ENCODE peak calls at places on chromosome 7, in four cellular contexts. W is uterus, P is H7, D is fibroblast of villous mesenchyme. M is an unnamed sample.

GRCh38 chr7:144468990-144469732 is 65.7 kb upstream of the NOBOX start:
- DNase-seq in D (peak; percentile 6), P (no peak), W (no peak), M (no peak)

GRCh38 chr7:88214456-88214855 is 5.4 kb downstream of the SRI start:
- DNase-seq in P (no peak), W (no peak), D (no peak), M (no peak)

GRCh38 chr7:107446988-107447387 is 22.9 kb upstream of the GPR22 start:
- DNase-seq in D (no peak), W (no peak), P (no peak), M (no peak)

GRCh38 chr7:131274986-131275385 is 52.7 kb upstream of the MKLN1 start:
- DNase-seq in W (no peak), D (no peak), P (no peak), M (no peak)

GRCh38 chr7:19290066-19290465 is 144.8 kb upstream of the FERD3L start:
- DNase-seq in W (no peak), P (no peak), D (no peak), M (no peak)

GRCh38 chr7:134085315-134085714 is 41.8 kb upstream of the LRGUK start:
- DNase-seq in W (no peak), P (no peak), D (no peak), M (no peak)

GRCh38 chr7:30634193-30634626 is 39.5 kb downstream of the GARS1 start:
- DNase-seq in D (peak; percentile 48), W (no peak), P (no peak), M (no peak)

GRCh38 chr7:156096806-156097538 is 284.7 kb upstream of the SHH start:
- DNase-seq in P (no peak), W (no peak), D (no peak), M (no peak)

GRCh38 chr7:22896917-22897316 is 74.3 kb upstream of the TOMM7 start:
- DNase-seq in D (no peak), W (no peak), P (no peak), M (no peak)

GRCh38 chr7:150857276-150858055 is 5.1 kb downstream of the AOC1 start:
- DNase-seq in D (no peak), W (no peak), P (peak; percentile 33), M (peak; percentile 11)

GRCh38 chr7:47414342-47415288 is 167.3 kb downstream of the TNS3 start:
- DNase-seq in P (no peak), W (no peak), D (no peak), M (no peak)

GRCh38 chr7:82760092-82760491 is 316.5 kb upstream of the CACNA2D1 start:
- DNase-seq in D (no peak), P (peak; percentile 8), W (no peak), M (no peak)

GRCh38 chr7:2266911-2267310 is 24.9 kb downstream of the NUDT1 start:
- DNase-seq in P (no peak), D (peak; percentile 58), W (no peak), M (no peak)

GRCh38 chr7:75815381-75816046 is 1.9 kb upstream of the CCL24 start:
- DNase-seq in D (no peak), W (no peak), P (no peak), M (no peak)

GRCh38 chr7:51028128-51028830 is 245.6 kb upstream of the GRB10 start:
- DNase-seq in D (no peak), P (no peak), W (no peak), M (no peak)

GRCh38 chr7:39417642-39418041 is 148.6 kb upstream of the YAE1 start:
- DNase-seq in P (no peak), D (no peak), W (no peak), M (no peak)

GRCh38 chr7:143892527-143893300 is 9.3 kb downstream of the TCAF1 start:
- DNase-seq in P (peak; percentile 30), W (no peak), D (peak; percentile 59), M (no peak)

GRCh38 chr7:134565643-134566136 is 16.8 kb downstream of the AKR1B15 start:
- DNase-seq in D (peak; percentile 56), P (no peak), W (no peak), M (no peak)

GRCh38 chr7:105678811-105679495 is 97.7 kb upstream of the EFCAB10 start:
- DNase-seq in W (peak; percentile 73), P (peak; percentile 50), D (peak; percentile 71), M (peak; percentile 88)

GRCh38 chr7:101795461-101795860 is 22.0 kb upstream of the CUX1 start:
- DNase-seq in W (no peak), D (no peak), P (no peak), M (no peak)

GRCh38 chr7:32059289-32060045 is 10.7 kb downstream of the PDE1C start:
- DNase-seq in P (no peak), D (peak; percentile 73), W (no peak), M (no peak)

GRCh38 chr7:100720645-100721504 is 607 bp downstream of the EPO start:
- DNase-seq in D (no peak), P (peak; percentile 82), W (no peak), M (no peak)

GRCh38 chr7:33702511-33703054 is 202.8 kb upstream of the BMPER start:
- DNase-seq in P (no peak), W (no peak), D (no peak), M (no peak)

GRCh38 chr7:150415161-150416160 is 35.0 kb upstream of the GIMAP8 start:
- DNase-seq in W (no peak), D (no peak), P (peak; percentile 19), M (peak; percentile 9)

GRCh38 chr7:99193527-99194214 is 14.2 kb downstream of the KPNA7 start:
- DNase-seq in P (no peak), W (no peak), D (peak; percentile 65), M (no peak)

GRCh38 chr7:21507627-21508343 is 35.1 kb upstream of the DNAH11 start:
- DNase-seq in W (no peak), P (peak; percentile 33), D (peak; percentile 55), M (peak; percentile 67)

GRCh38 chr7:95718556-95719410 is 53.6 kb upstream of the DYNC1I1 start:
- DNase-seq in W (no peak), P (no peak), D (peak; percentile 28), M (no peak)

GRCh38 chr7:99733448-99733847 is 1.5 kb downstream of the CYP3A7 start:
- DNase-seq in W (no peak), P (peak; percentile 33), D (no peak), M (no peak)

GRCh38 chr7:101595246-101595645 is 33.9 kb downstream of the MYL10 start:
- DNase-seq in W (no peak), P (no peak), D (no peak), M (no peak)

GRCh38 chr7:141097430-141097829 is 23.6 kb downstream of the TMEM178B start:
- DNase-seq in W (no peak), D (peak; percentile 10), P (no peak), M (no peak)

GRCh38 chr7:107981466-107981865 is 21.5 kb downstream of the LAMB1 start:
- DNase-seq in D (no peak), P (no peak), W (no peak), M (no peak)

GRCh38 chr7:36129048-36129534 is 24.0 kb upstream of the EEPD1 start:
- DNase-seq in P (no peak), D (peak; percentile 80), W (no peak), M (peak; percentile 67)

GRCh38 chr7:36132025-36132424 is 21.0 kb upstream of the EEPD1 start:
- DNase-seq in P (no peak), D (no peak), W (no peak), M (no peak)

GRCh38 chr7:36131499-36131898 is 21.6 kb upstream of the EEPD1 start:
- DNase-seq in D (no peak), P (no peak), W (no peak), M (no peak)

GRCh38 chr7:36130236-36130945 is 22.7 kb upstream of the EEPD1 start:
- DNase-seq in P (no peak), D (no peak), W (no peak), M (no peak)

DNA sequence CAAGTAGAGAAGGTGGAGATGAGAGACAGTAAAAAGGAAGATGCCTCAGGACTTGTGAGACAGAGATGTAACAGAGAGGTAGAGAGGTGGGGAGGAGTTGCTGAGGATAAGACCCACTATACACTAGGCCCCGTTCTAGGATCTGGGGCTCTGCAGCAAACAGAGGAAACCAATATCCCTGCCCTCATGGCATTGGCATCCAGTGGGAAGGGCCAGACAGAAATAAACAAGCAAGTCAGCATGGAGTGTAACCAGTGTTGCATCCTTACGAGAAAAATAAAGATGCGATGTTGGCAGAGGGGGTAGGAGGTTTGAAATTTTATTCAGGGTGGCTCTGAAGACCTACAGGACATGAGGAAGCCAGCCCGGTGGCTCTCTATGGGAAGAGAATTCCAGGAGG is 22.0 kb upstream of the EEPD1 start:
- DNase-seq in W (no peak), P (no peak), D (no peak), M (no peak)
- H3K4me3 ChIP-seq in W (no peak overlapping the region), P (no peak overlapping the region), D (no peak overlapping the region), M (no peak overlapping the region)

GRCh38 chr7:129667551-129667950 is 56.0 kb downstream of the NRF1 start:
- DNase-seq in P (no peak), D (no peak), W (no peak), M (no peak)

GRCh38 chr7:129669901-129670300 is 58.4 kb downstream of the NRF1 start:
- DNase-seq in D (no peak), W (no peak), P (no peak), M (no peak)

GRCh38 chr7:129667116-129667515 is 55.6 kb downstream of the NRF1 start:
- DNase-seq in P (no peak), D (no peak), W (no peak), M (no peak)

GRCh38 chr7:129670636-129671035 is 59.1 kb downstream of the NRF1 start:
- DNase-seq in W (no peak), P (no peak), D (peak; percentile 13), M (no peak)

GRCh38 chr7:129671276-129671675 is 59.8 kb downstream of the NRF1 start:
- DNase-seq in W (no peak), P (no peak), D (no peak), M (no peak)
- H3K4me3 ChIP-seq in W (no peak overlapping the region), P (no peak overlapping the region), D (no peak overlapping the region), M (no peak overlapping the region)

DNA sequence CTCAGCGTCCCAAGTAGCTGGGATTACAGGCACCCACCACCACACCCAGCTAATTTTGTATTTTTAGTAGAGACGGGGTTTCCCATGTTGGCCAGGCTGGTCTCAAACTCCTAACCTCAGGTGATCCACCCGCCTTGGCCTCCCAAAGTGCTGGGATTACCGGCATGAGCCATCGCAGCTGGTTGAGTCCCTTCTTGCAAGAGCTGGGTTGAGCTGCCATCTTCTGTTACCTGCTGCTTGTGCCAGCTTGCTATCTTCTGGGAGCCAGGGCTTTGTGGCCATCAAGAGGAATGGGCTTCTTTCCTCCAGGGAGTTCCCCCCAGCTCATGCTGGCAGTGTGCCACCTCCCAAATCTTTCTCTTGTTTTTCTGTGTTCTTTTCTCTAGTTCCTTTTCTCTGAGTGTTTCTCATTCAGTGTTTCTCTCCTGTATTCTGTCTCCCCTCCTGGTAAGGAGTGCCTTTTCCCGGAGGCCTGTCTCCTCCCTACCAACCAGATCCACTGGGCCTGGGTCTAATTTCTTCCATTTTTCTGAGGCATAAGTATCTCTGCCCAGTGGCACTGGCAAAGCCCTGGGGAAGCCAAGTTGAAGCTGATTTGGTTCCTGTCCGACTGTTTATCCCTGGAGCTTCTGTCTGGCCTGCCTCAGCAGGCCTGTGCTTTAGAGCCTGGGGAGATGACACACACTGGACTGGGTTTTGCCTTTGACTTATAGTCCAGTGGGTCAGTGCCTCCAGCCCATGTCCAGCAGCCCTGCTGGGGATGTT is 3.7 kb downstream of the DBNL start:
- DNase-seq in P (no peak), W (no peak), D (no peak), M (no peak)
- H3K4me3 ChIP-seq in P (no peak overlapping the region), W (no peak overlapping the region), D (no peak overlapping the region), M (no peak overlapping the region)

DNA sequence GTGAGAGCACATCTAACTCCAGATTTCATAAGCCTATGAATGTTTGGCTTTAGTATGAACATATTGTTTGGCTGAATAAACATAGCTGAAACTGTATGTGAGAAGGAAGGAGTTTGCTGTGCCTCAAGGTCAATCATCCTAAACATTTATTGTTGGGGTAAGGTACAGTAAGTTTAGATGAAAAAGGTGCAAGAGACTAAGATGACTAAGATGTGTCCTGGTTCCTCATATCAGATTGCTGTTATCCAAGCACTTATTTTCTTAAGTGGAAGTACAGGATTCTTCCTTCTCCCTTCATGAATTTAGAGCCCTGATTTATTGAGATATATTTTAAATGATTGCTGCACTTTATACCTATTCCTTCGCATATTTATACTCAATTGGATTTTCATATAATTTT is 12.2 kb downstream of the MDFIC start:
- DNase-seq in W (no peak), D (no peak), P (no peak), M (no peak)
- H3K4me3 ChIP-seq in W (no peak overlapping the region), D (no peak overlapping the region), P (no peak overlapping the region), M (no peak overlapping the region)

M was measured in colonic mucosa.